ENCODE peak calls at places on chromosomes 7 and 10, in five cellular contexts. Q, U, H, Y and L are unnamed samples.

GRCh38 chr7:30990316-30991029 is 26.7 kb downstream of the GHRHR start:
- DNase-seq in Q (no peak), U (no peak), H (no peak), Y (no peak), L (no peak)

GRCh38 chr7:42661312-42661711 is 250.6 kb downstream of the C7orf25 start:
- DNase-seq in Q (no peak), U (no peak), H (no peak), Y (no peak), L (peak; percentile 8)

GRCh38 chr7:10460474-10460873 is 513.2 kb upstream of the PHF14 start:
- DNase-seq in Q (no peak), U (no peak), H (no peak), Y (no peak), L (no peak)

GRCh38 chr10:90674461-90674860 is 183.4 kb downstream of the HTR7 start:
- DNase-seq in Q (no peak), U (no peak), H (no peak), Y (no peak), L (no peak)

GRCh38 chr7:24879281-24879680 is 100.7 kb downstream of the OSBPL3 start:
- DNase-seq in Q (no peak), U (no peak), H (no peak), Y (no peak), L (no peak)

GRCh38 chr7:22858640-22859561 is 36.3 kb upstream of the TOMM7 start:
- DNase-seq in Q (no peak), U (no peak), H (no peak), Y (no peak), L (peak; percentile 93)

GRCh38 chr10:103433858-103434257 is 18.3 kb downstream of the CALHM2 start:
- DNase-seq in Q (no peak), U (peak; percentile 83), H (no peak), Y (peak; percentile 49), L (peak; percentile 89)

GRCh38 chr7:118239014-118239413 is 14.5 kb downstream of the ANKRD7 start:
- DNase-seq in Q (no peak), U (no peak), H (peak; percentile 43), Y (no peak), L (no peak)

GRCh38 chr10:89532476-89532875 is 2.9 kb downstream of the SLC16A12 start:
- DNase-seq in Q (no peak), U (no peak), H (no peak), Y (no peak), L (peak; percentile 74)

GRCh38 chr7:147756290-147756689 is 834.3 kb upstream of the C7orf33 start:
- DNase-seq in Q (no peak), U (no peak), H (peak; percentile 19), Y (no peak), L (no peak)

GRCh38 chr7:22252886-22253536 is 103.9 kb downstream of the RAPGEF5 start:
- DNase-seq in Q (no peak), U (no peak), H (no peak), Y (no peak), L (no peak)

GRCh38 chr10:61475449-61475873 is 22.3 kb upstream of the TMEM26 start:
- DNase-seq in Q (no peak), U (no peak), H (no peak), Y (no peak), L (no peak)

GRCh38 chr7:128437426-128438332 is 18.0 kb upstream of the HILPDA start:
- DNase-seq in Q (no peak), U (peak; percentile 49), H (no peak), Y (no peak), L (no peak)

GRCh38 chr10:104935656-104936055 is 294.6 kb downstream of the SORCS3 start:
- DNase-seq in Q (no peak), U (no peak), H (no peak), Y (no peak), L (no peak)

GRCh38 chr10:114404171-114405010 is at the start of gene AFAP1L2:
- DNase-seq in Q (no peak), U (no peak), H (peak; percentile 63), Y (peak; percentile 43), L (no peak)

GRCh38 chr7:155871211-155871610 is 58.9 kb upstream of the SHH start:
- DNase-seq in Q (no peak), U (no peak), H (no peak), Y (no peak), L (no peak)

GRCh38 chr7:132336797-132337196 is 239.5 kb downstream of the PLXNA4 start:
- DNase-seq in Q (no peak), U (no peak), H (no peak), Y (no peak), L (no peak)
- H3K27ac ChIP-seq in Q (no peak overlapping the region), U (no peak overlapping the region), H (no peak overlapping the region), Y (no peak overlapping the region), L (no peak overlapping the region)

DNA sequence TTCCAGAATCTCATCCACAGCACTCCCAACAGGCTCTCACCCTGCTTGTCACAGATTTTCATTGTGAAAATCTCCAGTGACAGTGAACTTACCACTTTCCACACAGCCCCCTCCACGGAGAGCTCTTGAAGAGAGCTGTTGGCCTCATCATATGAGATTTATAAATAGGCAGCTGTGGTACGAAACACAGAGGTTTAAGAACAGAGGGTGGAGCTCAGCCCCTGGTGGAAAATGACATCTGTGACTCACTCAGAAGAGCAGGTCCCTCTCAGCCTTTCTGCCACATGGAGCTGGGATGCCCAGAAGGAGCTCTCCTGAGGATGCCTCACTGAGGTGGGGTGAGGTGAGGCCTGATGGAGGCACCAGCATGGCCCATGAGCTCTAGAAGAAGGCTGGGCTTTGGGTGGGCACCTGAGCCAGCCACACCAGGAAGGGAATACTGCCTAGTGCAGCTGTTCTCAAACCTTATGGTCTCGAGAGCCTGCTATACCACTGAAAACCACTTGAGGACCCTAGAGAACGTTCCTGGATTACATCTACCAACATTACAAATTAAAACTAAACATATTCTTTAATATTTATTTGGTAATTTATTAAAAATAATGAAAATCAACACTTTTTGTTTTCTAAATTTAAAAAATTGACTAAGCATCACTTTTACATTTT is 25.8 kb upstream of the EEPD1 start:
- DNase-seq in Q (no peak), U (no peak), H (no peak), Y (no peak), L (no peak)
- H3K27ac ChIP-seq in Q (no peak overlapping the region), U (no peak overlapping the region), H (no peak overlapping the region), Y (peak overlapping the region; percentile 84), L (no peak overlapping the region)

GRCh38 chr10:131933016-131933694 is 32.3 kb downstream of the PPP2R2D start:
- DNase-seq in Q (no peak), U (no peak), H (no peak), Y (no peak), L (no peak)
- H3K27ac ChIP-seq in Q (no peak overlapping the region), U (no peak overlapping the region), H (no peak overlapping the region), Y (no peak overlapping the region), L (peak overlapping the region; percentile 3)

DNA sequence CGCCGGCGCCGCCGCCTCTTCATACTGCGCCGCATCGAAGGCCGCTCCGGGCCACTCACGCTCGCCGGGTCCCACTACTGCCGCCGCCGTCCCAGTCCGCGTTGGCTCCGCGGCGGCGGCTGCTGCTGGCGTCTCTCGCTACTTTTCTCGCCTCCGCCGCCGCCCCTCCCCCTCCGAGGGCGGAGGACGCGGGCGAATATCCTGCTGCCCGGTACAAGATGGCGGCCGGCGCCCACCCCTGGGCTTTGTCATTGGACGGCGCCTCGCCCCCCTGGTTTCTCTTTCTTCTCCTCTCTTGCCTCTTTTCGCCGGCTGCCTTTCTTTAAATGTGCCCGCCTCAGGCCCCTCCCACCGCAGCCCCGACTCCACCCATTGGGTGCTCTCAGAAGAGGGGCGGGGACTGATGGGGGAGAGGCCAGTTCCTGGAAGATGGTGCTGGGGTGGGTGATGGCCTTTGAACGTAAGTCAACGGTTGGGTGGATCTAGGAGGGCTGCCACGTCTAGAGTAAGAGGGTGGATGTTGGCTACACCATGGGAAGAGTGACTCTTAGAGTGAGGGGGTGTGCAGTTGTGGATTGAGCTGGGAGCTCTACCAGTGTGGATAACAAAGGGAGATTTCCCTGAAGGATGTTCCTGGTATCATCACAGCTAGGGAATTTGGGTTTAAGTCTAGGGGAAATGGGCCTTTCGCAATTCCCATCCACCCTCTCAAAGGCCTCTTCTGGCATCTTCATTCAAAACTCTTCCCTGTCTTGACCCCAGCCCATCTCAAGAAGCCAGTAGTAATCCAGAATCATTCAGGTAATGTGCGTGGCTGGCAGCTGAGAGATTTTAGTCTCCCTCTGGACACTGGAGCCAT is at the start of gene CCDC71L:
- DNase-seq in Q (peak; percentile 81), U (peak; percentile 97), H (peak; percentile 95), Y (peak; percentile 93), L (peak; percentile 99)
- H3K27ac ChIP-seq in Q (peak within 1 kb of the TSS; percentile 7), U (peak within 1 kb of the TSS; percentile 97), H (peak within 1 kb of the TSS; percentile 82), Y (peak within 1 kb of the TSS; percentile 96), L (peak within 1 kb of the TSS; percentile 86)

GRCh38 chr10:8289186-8289924 is 234.9 kb downstream of the GATA3 start:
- DNase-seq in Q (no peak), U (no peak), H (peak; percentile 66), Y (no peak), L (no peak)

GRCh38 chr10:8283986-8284385 is 229.5 kb downstream of the GATA3 start:
- DNase-seq in Q (no peak), U (no peak), H (no peak), Y (no peak), L (no peak)

GRCh38 chr10:8283166-8283905 is 228.8 kb downstream of the GATA3 start:
- DNase-seq in Q (no peak), U (no peak), H (no peak), Y (no peak), L (no peak)

GRCh38 chr10:8288600-8288999 is 234.1 kb downstream of the GATA3 start:
- DNase-seq in Q (no peak), U (no peak), H (peak; percentile 35), Y (no peak), L (no peak)
- H3K27ac ChIP-seq in Q (no peak overlapping the region), U (no peak overlapping the region), H (no peak overlapping the region), Y (no peak overlapping the region), L (no peak overlapping the region)

DNA sequence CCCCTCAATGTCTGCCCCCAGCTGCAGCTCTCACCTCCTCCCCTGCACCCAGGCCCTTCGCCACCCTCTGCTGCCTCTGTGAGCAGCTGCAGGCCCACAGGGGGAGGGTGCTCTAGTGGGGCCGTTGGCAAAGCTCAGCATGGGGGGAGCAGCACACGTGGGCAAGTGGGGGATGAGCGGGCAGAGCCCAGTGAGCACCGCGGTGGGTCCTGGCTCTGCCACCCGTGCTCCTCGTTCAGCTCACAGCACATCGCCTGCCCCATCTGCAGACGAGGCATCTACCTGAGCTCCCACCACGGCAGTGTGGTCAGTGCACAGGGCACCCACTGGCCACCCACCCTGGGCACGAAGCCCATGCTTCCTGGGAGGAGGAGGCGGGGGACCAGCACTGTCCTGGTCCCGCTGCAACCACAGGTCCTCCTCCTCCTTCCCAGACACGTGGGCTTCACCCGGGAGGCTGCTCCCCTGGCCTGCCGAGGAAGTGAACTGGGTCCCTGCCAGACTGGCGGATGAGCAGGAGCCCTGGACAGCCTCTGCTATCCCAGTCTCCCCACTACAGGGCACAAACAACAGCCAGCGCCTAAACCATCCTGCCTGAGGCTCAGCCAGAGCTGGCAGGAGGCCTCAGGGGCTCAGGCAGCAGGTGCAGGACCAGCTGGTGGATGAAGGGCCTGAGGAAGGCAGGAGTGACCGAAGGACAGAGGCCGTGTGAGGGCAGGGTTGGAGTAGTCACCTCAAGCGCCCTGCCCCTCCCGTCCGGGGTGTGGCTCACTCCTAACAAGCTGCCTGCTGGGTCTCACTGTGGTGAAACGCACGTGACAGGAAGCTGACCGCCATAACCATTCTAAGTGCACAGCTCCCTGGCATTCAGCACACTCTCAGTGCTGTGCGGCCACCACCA is 280.8 kb downstream of the ELFN1 start:
- DNase-seq in Q (no peak), U (peak; percentile 67), H (no peak), Y (peak; percentile 50), L (no peak)
- H3K27ac ChIP-seq in Q (no peak overlapping the region), U (no peak overlapping the region), H (no peak overlapping the region), Y (peak overlapping the region; percentile 35), L (no peak overlapping the region)